ENCODE peak calls at places on chromosomes 5 and 9, in four cellular contexts. One of them, this sample, is unnamed. For H3K36me3, the result is how much of the 10 kb centered on the place peaks cover.

GRCh38 chr5:137152616-137153015 is 346.5 kb downstream of the SPOCK1 start:
- DNase-seq in lower lobe of right lung: no peak
- DNase-seq in ovary: no peak
- DNase-seq in GM23248: no peak
- DNase-seq in this sample: no peak

GRCh38 chr9:90878562-90878961 is 76.9 kb downstream of the SYK start:
- DNase-seq in lower lobe of right lung: no peak
- DNase-seq in ovary: no peak
- DNase-seq in GM23248: no peak
- DNase-seq in this sample: no peak

GRCh38 chr5:157651623-157652376 is 438 bp downstream of the SOX30 start:
- DNase-seq in lower lobe of right lung: peak
- DNase-seq in ovary: peak
- DNase-seq in GM23248: peak
- DNase-seq in this sample: peak

GRCh38 chr5:143646961-143647360 is 165.0 kb upstream of the HMHB1 start:
- DNase-seq in lower lobe of right lung: no peak
- DNase-seq in ovary: no peak
- DNase-seq in GM23248: no peak
- DNase-seq in this sample: peak

GRCh38 chr9:31030741-31031202 is 1353.7 kb upstream of the ACO1 start:
- DNase-seq in lower lobe of right lung: no peak
- DNase-seq in ovary: no peak
- DNase-seq in GM23248: peak
- DNase-seq in this sample: no peak

GRCh38 chr9:26043431-26043830 is 365.2 kb upstream of the TUSC1 start:
- DNase-seq in lower lobe of right lung: no peak
- DNase-seq in ovary: no peak
- DNase-seq in GM23248: no peak
- DNase-seq in this sample: no peak

GRCh38 chr5:14510156-14510734 is 71.3 kb upstream of the OTULINL start:
- DNase-seq in lower lobe of right lung: no peak
- DNase-seq in ovary: no peak
- DNase-seq in GM23248: peak
- DNase-seq in this sample: no peak

GRCh38 chr9:131503626-131504465 is 1.1 kb downstream of the POMT1 start:
- DNase-seq in lower lobe of right lung: no peak
- DNase-seq in ovary: no peak
- DNase-seq in GM23248: peak
- DNase-seq in this sample: no peak

GRCh38 chr5:79464695-79465332 is 49.1 kb downstream of the HOMER1 start:
- DNase-seq in lower lobe of right lung: no peak
- DNase-seq in ovary: no peak
- DNase-seq in GM23248: peak
- DNase-seq in this sample: peak

GRCh38 chr5:96588551-96588950 is 73.6 kb upstream of the CAST start:
- DNase-seq in lower lobe of right lung: no peak
- DNase-seq in ovary: no peak
- DNase-seq in GM23248: no peak
- DNase-seq in this sample: no peak

GRCh38 chr5:170552486-170553122 is 48.8 kb downstream of the KCNIP1 start:
- DNase-seq in lower lobe of right lung: no peak
- DNase-seq in ovary: peak
- DNase-seq in GM23248: peak
- DNase-seq in this sample: peak

GRCh38 chr9:133738806-133739150 is 626 bp upstream of the SARDH start:
- DNase-seq in lower lobe of right lung: no peak
- DNase-seq in ovary: no peak
- DNase-seq in GM23248: no peak
- DNase-seq in this sample: peak

GRCh38 chr5:150541895-150542294 is 34.0 kb downstream of the NDST1 start:
- DNase-seq in lower lobe of right lung: no peak
- DNase-seq in ovary: no peak
- DNase-seq in GM23248: peak
- DNase-seq in this sample: no peak
- H3K36me3 ChIP-seq in lower lobe of right lung: half or more
- H3K36me3 ChIP-seq in ovary: under half
- H3K36me3 ChIP-seq in GM23248: half or more
- H3K36me3 ChIP-seq in this sample: half or more

DNA sequence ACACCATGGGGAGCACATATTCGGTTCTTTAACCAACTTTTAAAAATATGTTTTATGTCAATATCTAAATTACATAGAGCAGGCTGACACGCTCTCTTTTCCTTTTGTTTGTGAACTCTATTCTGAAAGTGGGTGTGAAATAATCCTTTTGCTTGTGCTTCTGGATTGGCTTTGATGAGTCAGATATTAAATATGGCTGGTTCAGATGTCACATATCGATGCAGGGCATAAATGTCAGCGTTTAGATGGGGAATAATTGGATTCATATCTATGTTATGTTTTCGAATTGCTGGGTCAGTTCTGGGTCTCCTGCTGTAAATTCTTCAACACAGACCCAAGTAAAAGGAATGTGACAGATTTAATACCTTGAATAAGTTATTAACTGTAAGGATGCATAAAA is 118.8 kb upstream of the SNX2 start:
- DNase-seq in lower lobe of right lung: no peak
- DNase-seq in ovary: no peak
- DNase-seq in GM23248: peak
- DNase-seq in this sample: no peak
- H3K36me3 ChIP-seq in lower lobe of right lung: under half
- H3K36me3 ChIP-seq in ovary: under half
- H3K36me3 ChIP-seq in GM23248: under half
- H3K36me3 ChIP-seq in this sample: under half

DNA sequence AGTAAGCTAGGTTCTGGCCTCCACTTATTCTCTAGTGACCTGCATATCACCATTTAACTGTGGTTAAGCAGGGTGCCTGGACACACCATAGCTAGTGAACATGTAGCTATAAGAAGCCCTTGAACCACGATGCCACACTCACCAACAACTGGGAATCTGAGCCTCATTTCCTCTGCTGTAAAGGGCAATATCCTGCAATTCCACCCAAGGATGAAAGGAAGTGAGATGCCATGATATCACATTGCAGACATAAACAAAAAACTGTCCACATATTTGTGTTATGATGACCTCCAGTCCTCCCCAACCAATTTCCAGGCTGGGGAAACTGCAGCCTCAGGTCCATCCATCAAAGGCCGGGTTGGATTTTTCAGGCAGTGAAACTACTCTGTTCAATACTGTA is 10.4 kb downstream of the TNIP1 start:
- DNase-seq in lower lobe of right lung: no peak
- DNase-seq in ovary: no peak
- DNase-seq in GM23248: peak
- DNase-seq in this sample: no peak
- H3K36me3 ChIP-seq in lower lobe of right lung: under half
- H3K36me3 ChIP-seq in ovary: under half
- H3K36me3 ChIP-seq in GM23248: under half
- H3K36me3 ChIP-seq in this sample: under half

GRCh38 chr9:2029666-2030170 is 14.6 kb downstream of the SMARCA2 start:
- DNase-seq in lower lobe of right lung: no peak
- DNase-seq in ovary: no peak
- DNase-seq in GM23248: no peak
- DNase-seq in this sample: no peak
- H3K36me3 ChIP-seq in lower lobe of right lung: under half
- H3K36me3 ChIP-seq in ovary: under half
- H3K36me3 ChIP-seq in GM23248: under half
- H3K36me3 ChIP-seq in this sample: under half

GRCh38 chr9:4716163-4716562 is 24.8 kb downstream of the AK3 start:
- DNase-seq in lower lobe of right lung: no peak
- DNase-seq in ovary: no peak
- DNase-seq in GM23248: no peak
- DNase-seq in this sample: no peak
- H3K36me3 ChIP-seq in lower lobe of right lung: half or more
- H3K36me3 ChIP-seq in ovary: under half
- H3K36me3 ChIP-seq in GM23248: under half
- H3K36me3 ChIP-seq in this sample: under half

GRCh38 chr5:59604111-59604510 is 289.4 kb downstream of the PDE4D start:
- DNase-seq in lower lobe of right lung: no peak
- DNase-seq in ovary: no peak
- DNase-seq in GM23248: no peak
- DNase-seq in this sample: no peak

GRCh38 chr5:59608745-59609144 is 284.8 kb downstream of the PDE4D start:
- DNase-seq in lower lobe of right lung: no peak
- DNase-seq in ovary: no peak
- DNase-seq in GM23248: peak
- DNase-seq in this sample: no peak

GRCh38 chr5:59615272-59615671 is 278.3 kb downstream of the PDE4D start:
- DNase-seq in lower lobe of right lung: no peak
- DNase-seq in ovary: no peak
- DNase-seq in GM23248: peak
- DNase-seq in this sample: no peak

GRCh38 chr5:59607126-59607807 is 286.3 kb downstream of the PDE4D start:
- DNase-seq in lower lobe of right lung: no peak
- DNase-seq in ovary: no peak
- DNase-seq in GM23248: peak
- DNase-seq in this sample: no peak

GRCh38 chr5:59609501-59610265 is 283.8 kb downstream of the PDE4D start:
- DNase-seq in lower lobe of right lung: no peak
- DNase-seq in ovary: no peak
- DNase-seq in GM23248: no peak
- DNase-seq in this sample: no peak
- H3K36me3 ChIP-seq in lower lobe of right lung: under half
- H3K36me3 ChIP-seq in ovary: under half
- H3K36me3 ChIP-seq in GM23248: under half
- H3K36me3 ChIP-seq in this sample: under half

GRCh38 chr9:78314953-78315870 is 18.3 kb downstream of the PSAT1 start:
- DNase-seq in lower lobe of right lung: no peak
- DNase-seq in ovary: no peak
- DNase-seq in GM23248: peak
- DNase-seq in this sample: no peak

GRCh38 chr9:78314550-78314949 is 17.6 kb downstream of the PSAT1 start:
- DNase-seq in lower lobe of right lung: no peak
- DNase-seq in ovary: no peak
- DNase-seq in GM23248: no peak
- DNase-seq in this sample: no peak

GRCh38 chr9:78316151-78316892 is 19.4 kb downstream of the PSAT1 start:
- DNase-seq in lower lobe of right lung: no peak
- DNase-seq in ovary: no peak
- DNase-seq in GM23248: no peak
- DNase-seq in this sample: no peak

GRCh38 chr9:78311075-78311474 is 14.2 kb downstream of the PSAT1 start:
- DNase-seq in lower lobe of right lung: no peak
- DNase-seq in ovary: no peak
- DNase-seq in GM23248: no peak
- DNase-seq in this sample: no peak

DNA sequence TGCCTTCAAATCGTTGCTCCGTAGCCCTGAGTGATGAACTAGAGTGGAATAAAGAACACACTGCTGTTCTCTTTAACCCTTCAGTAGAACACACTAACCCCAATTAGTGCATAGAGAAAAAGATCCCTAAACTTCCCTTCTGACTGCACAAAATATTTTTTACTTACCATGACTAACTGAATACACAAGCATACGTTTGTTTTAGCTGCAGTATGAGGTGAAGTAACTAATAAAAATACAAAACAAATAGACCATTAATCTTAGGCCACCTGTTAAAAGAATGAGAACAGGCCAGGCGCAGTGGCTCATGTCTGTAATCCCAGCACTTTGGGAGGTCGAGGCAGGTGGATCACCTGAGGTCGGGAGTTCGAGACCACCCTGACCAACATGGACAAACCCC is 15.2 kb downstream of the PSAT1 start:
- DNase-seq in lower lobe of right lung: no peak
- DNase-seq in ovary: no peak
- DNase-seq in GM23248: no peak
- DNase-seq in this sample: no peak
- H3K36me3 ChIP-seq in lower lobe of right lung: under half
- H3K36me3 ChIP-seq in ovary: under half
- H3K36me3 ChIP-seq in GM23248: under half
- H3K36me3 ChIP-seq in this sample: under half

GRCh38 chr9:32825203-32825602 is 41.9 kb downstream of the TMEM215 start:
- DNase-seq in lower lobe of right lung: no peak
- DNase-seq in ovary: no peak
- DNase-seq in GM23248: no peak
- DNase-seq in this sample: no peak

GRCh38 chr9:32820322-32820721 is 37.0 kb downstream of the TMEM215 start:
- DNase-seq in lower lobe of right lung: no peak
- DNase-seq in ovary: no peak
- DNase-seq in GM23248: no peak
- DNase-seq in this sample: no peak

GRCh38 chr9:32828861-32829260 is 45.5 kb downstream of the TMEM215 start:
- DNase-seq in lower lobe of right lung: no peak
- DNase-seq in ovary: no peak
- DNase-seq in GM23248: no peak
- DNase-seq in this sample: no peak

GRCh38 chr9:32823101-32823500 is 39.8 kb downstream of the TMEM215 start:
- DNase-seq in lower lobe of right lung: no peak
- DNase-seq in ovary: no peak
- DNase-seq in GM23248: no peak
- DNase-seq in this sample: no peak
- H3K36me3 ChIP-seq in lower lobe of right lung: under half
- H3K36me3 ChIP-seq in ovary: under half
- H3K36me3 ChIP-seq in GM23248: under half
- H3K36me3 ChIP-seq in this sample: under half

This sample was measured in kidney.